ENCODE peak calls at places on chromosomes 13 and 19, in ten cellular contexts. E is nephron progenitor cell; X is endothelial cell; V is tibial artery; D is Calu3; Q is ovary; L is CD8-positive, alpha-beta T cell; S is omental fat pad; H is lower lobe of right lung; Z is tibial nerve. I is an unnamed sample.

GRCh38 chr13:44810067-44810840 is 179.0 kb downstream of the NUFIP1 start:
- DNase-seq in E (no peak), X (no peak), V (no peak), D (peak), Q (peak), L (no peak), S (no peak), H (no peak), Z (peak), I (no peak)

GRCh38 chr13:34967851-34968562 is 25.9 kb downstream of the NBEA start:
- DNase-seq in E (no peak), X (no peak), V (no peak), D (peak), Q (no peak), L (no peak), S (no peak), H (no peak), Z (no peak), I (no peak)

GRCh38 chr19:35309481-35310279 is 17.7 kb downstream of the MAG start:
- DNase-seq in E (peak), X (no peak), V (no peak), D (no peak), Q (peak), L (no peak), S (no peak), H (no peak), Z (no peak), I (no peak)

GRCh38 chr19:52670046-52670445 is 31.9 kb upstream of the ZNF83 start:
- DNase-seq in E (no peak), X (no peak), V (no peak), D (no peak), Q (no peak), L (no peak), S (no peak), H (no peak), Z (no peak), I (no peak)

GRCh38 chr13:79463604-79464003 is 17.4 kb upstream of the NDFIP2 start:
- DNase-seq in E (no peak), X (no peak), V (no peak), D (no peak), Q (no peak), L (no peak), S (no peak), H (no peak), Z (no peak), I (no peak)

GRCh38 chr13:78602561-78603239 is 652 bp downstream of the POU4F1 start:
- DNase-seq in E (no peak), X (no peak), V (no peak), D (no peak), Q (no peak), L (no peak), S (no peak), H (no peak), Z (no peak), I (no peak)

GRCh38 chr13:42807866-42808265 is 26.5 kb downstream of the FAM216B start:
- DNase-seq in E (no peak), X (no peak), V (no peak), D (no peak), Q (no peak), L (no peak), S (no peak), H (no peak), Z (no peak), I (no peak)

GRCh38 chr19:55353803-55354697 is 469 bp downstream of the COX6B2 start:
- DNase-seq in E (peak), X (peak), V (no peak), D (peak), Q (peak), L (peak), S (peak), H (peak), Z (no peak), I (peak)

GRCh38 chr13:100826441-100826840 is 151.8 kb upstream of the TMTC4 start:
- DNase-seq in E (no peak), X (no peak), V (no peak), D (no peak), Q (no peak), L (no peak), S (no peak), H (no peak), Z (no peak), I (no peak)

GRCh38 chr19:3387645-3388589 is 21.5 kb downstream of the NFIC start:
- DNase-seq in E (no peak), X (no peak), V (peak), D (peak), Q (peak), L (no peak), S (peak), H (peak), Z (peak), I (no peak)

GRCh38 chr13:80037505-80037888 is 303.4 kb downstream of the SPRY2 start:
- DNase-seq in E (no peak), X (no peak), V (no peak), D (no peak), Q (no peak), L (no peak), S (no peak), H (no peak), Z (no peak), I (no peak)

GRCh38 chr19:2327773-2328400 is 499 bp downstream of the LSM7 start:
- DNase-seq in E (no peak), X (no peak), V (no peak), D (peak), Q (no peak), L (no peak), S (no peak), H (no peak), Z (peak), I (no peak)

GRCh38 chr19:45475537-45476348 is 7.9 kb downstream of the FOSB start:
- DNase-seq in E (no peak), X (no peak), V (no peak), D (no peak), Q (no peak), L (peak), S (no peak), H (no peak), Z (no peak), I (no peak)

GRCh38 chr13:44648392-44649117 is 72.4 kb upstream of the TSC22D1 start:
- DNase-seq in E (no peak), X (no peak), V (no peak), D (no peak), Q (no peak), L (no peak), S (no peak), H (no peak), Z (no peak), I (no peak)

GRCh38 chr19:49442793-49443365 is 1.6 kb upstream of the SLC17A7 start:
- DNase-seq in E (peak), X (peak), V (peak), D (peak), Q (peak), L (no peak), S (peak), H (peak), Z (peak), I (no peak)

GRCh38 chr19:51708811-51709210 is 15.0 kb downstream of the HAS1 start:
- DNase-seq in E (no peak), X (no peak), V (no peak), D (no peak), Q (no peak), L (no peak), S (no peak), H (no peak), Z (no peak), I (no peak)

GRCh38 chr13:23847545-23847944 is 41.7 kb downstream of the MIPEP start:
- DNase-seq in E (no peak), X (no peak), V (no peak), D (no peak), Q (no peak), L (no peak), S (no peak), H (no peak), Z (no peak), I (no peak)

GRCh38 chr19:58568731-58569130 is 4.4 kb downstream of the MZF1 start:
- DNase-seq in E (no peak), X (no peak), V (peak), D (no peak), Q (peak), L (no peak), S (no peak), H (no peak), Z (no peak), I (no peak)

DNA sequence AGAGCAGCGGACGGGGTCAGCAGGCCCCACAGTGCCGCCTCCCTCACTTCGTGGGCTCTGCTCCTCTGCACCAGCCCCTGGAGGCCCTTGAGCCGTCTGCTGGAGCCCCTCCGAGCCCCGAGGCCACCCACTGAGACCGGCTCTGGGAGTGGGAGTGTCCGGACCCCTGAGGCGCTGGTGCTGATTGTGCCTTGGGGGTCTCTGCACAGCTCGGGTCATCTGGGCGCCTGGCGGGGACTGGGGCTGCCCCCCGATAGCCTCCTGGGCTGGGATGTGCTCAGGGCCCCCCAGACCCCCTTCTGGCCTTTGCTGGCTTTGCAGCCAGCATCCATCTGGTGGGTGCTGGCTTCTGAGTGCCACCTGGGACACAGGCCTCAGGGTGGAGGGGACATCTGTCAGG is 15.4 kb downstream of the CBARP start:
- DNase-seq in E (no peak), X (no peak), V (no peak), D (no peak), Q (no peak), L (no peak), S (no peak), H (no peak), Z (no peak), I (no peak)
- TF ChIP-seq CTCF in E (no peak), X (no peak), V (no peak), D (no peak), Q (no peak), L (no peak), S (no peak), H (no peak), Z (no peak), I (no peak)

DNA sequence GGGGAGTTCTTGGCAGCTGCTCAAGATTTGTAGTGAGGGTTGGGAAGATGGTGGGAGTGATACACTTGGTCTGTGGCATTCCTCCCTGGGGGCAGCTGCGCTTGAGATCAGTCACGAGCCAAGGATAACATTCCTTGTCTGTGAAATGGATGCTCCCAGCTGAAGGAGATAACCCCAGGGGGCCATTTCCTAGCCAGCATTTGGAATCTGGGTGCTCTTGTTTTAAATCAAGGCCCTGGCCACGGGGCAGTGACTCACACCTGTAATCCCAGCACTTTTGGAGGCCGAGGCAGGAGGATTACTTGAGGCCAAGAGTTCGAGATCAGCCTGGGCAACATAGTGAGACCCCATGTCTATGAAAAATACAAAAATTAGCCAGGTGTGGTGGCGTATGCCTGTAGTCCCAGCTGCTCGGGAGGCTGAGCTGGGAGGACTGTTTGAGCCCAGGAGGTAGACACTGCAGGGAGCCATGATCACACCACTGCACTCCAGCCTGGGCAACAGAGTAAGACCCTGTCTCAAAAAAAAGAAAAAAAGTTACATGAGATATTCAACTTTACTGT is 4.6 kb downstream of the PKN1 start:
- DNase-seq in E (no peak), X (no peak), V (no peak), D (no peak), Q (no peak), L (no peak), S (no peak), H (no peak), Z (no peak), I (no peak)
- TF ChIP-seq CTCF in E (no peak), X (no peak), V (no peak), D (no peak), Q (no peak), L (no peak), S (no peak), H (no peak), Z (no peak), I (no peak)

DNA sequence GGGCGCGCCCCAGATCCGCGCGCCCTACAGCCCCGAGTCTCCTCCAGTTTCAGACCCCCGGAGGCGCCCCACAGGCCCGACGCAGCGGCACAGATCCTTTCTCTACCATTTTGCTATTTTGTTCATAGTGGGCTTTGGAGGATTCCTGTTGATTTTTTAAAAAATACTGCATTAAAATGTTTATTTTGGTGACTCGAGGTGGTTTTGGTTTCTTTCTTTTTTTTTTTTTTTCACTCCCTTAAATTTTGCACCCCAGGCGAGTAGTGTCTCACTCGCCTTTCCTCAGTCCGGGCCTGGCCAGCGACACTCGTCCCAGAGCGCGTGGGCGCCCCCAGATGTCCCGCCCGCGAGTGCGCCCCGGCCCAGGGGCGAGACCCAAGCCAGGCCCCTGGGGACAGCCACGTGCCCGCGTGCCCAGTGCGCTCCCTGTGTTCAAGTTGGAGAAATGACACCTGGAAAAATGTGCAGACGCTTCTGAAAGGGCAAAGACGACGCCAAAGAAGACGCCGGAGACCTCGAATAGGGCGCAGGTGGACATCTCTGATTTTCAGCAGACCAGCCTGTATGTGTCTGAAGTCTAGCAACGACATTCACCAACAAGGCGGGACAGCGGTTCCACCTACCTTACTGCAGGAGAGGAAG is 478 bp upstream of the INSR start:
- DNase-seq in E (peak), X (peak), V (peak), D (peak), Q (peak), L (no peak), S (no peak), H (peak), Z (peak), I (no peak)
- TF ChIP-seq CTCF in E (no peak), X (no peak), V (peak), D (peak), Q (peak), L (no peak), S (no peak), H (peak), Z (peak), I (peak)

GRCh38 chr13:46905249-46905648 is 8.4 kb upstream of the HTR2A start:
- DNase-seq in E (no peak), X (no peak), V (no peak), D (no peak), Q (no peak), L (no peak), S (no peak), H (no peak), Z (no peak), I (no peak)
- TF ChIP-seq CTCF in E (no peak), X (no peak), V (no peak), D (no peak), Q (no peak), L (no peak), S (no peak), H (no peak), Z (no peak), I (no peak)

DNA sequence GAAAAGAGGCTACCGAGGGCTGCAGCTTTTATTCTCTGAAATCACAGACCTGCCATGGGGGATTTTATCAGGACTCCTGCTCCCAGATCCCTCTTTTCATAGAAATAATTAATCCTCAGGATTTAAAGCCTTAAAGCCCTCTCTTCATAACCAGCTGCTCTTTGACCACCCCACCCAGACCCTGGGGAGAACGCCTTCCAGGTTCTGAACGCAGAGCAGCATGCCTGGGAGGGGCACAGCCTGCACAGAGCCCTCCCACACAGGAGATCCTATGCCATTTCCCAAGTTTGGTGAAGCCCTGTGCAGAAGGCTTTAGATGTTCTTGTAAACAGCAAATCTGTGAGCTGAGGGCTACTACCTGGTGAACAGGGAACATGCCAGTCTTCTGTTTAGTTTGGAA is 91.0 kb downstream of the STOML3 start:
- DNase-seq in E (no peak), X (no peak), V (no peak), D (no peak), Q (no peak), L (no peak), S (no peak), H (no peak), Z (no peak), I (peak)
- TF ChIP-seq CTCF in E (no peak), X (no peak), V (no peak), D (no peak), Q (no peak), L (no peak), S (no peak), H (no peak), Z (no peak), I (no peak)

I was measured in D721Med.